ENCODE peak calls at places on chromosomes 2 and 18, in four cellular contexts. K is H9, X is mesendoderm, O is H1. V is an unnamed sample.

GRCh38 chr2:50490991-50491390 is 540.9 kb downstream of the NRXN1 start:
- DNase-seq in X (no peak), O (no peak), K (no peak), V (no peak)

GRCh38 chr18:3411854-3412268 is 38.1 kb upstream of the TGIF1 start:
- DNase-seq in K (peak), X (peak), O (no peak), V (no peak)

GRCh38 chr2:122239440-122239839 is 484.0 kb downstream of the TSN start:
- DNase-seq in O (no peak), X (peak), K (no peak), V (no peak)

GRCh38 chr2:127650785-127651380 is 4.9 kb downstream of the GPR17 start:
- DNase-seq in O (no peak), K (no peak), X (no peak), V (no peak)

GRCh38 chr2:212494413-212495020 is 44.1 kb downstream of the ERBB4 start:
- DNase-seq in K (no peak), X (no peak), O (no peak), V (no peak)

GRCh38 chr2:3492951-3493609 is 26.3 kb downstream of the ADI1 start:
- DNase-seq in X (no peak), O (no peak), K (no peak), V (peak)

GRCh38 chr18:70422061-70422965 is 133.5 kb downstream of the SOCS6 start:
- DNase-seq in K (no peak), O (no peak), X (peak), V (peak)

GRCh38 chr18:80154293-80154692 is 45.2 kb downstream of the ADNP2 start:
- DNase-seq in O (no peak), X (peak), K (peak), V (peak)

GRCh38 chr18:26771524-26771923 is 94.0 kb downstream of the AQP4 start:
- DNase-seq in O (no peak), K (peak), X (peak), V (no peak)

GRCh38 chr2:156466739-156467405 is 30.7 kb downstream of the GPD2 start:
- DNase-seq in K (no peak), X (peak), O (no peak), V (peak)

GRCh38 chr2:172496096-172496709 is 59.7 kb upstream of the PDK1 start:
- DNase-seq in O (no peak), K (no peak), X (no peak), V (no peak)

GRCh38 chr2:138536302-138536701 is 34.7 kb downstream of the SPOPL start:
- DNase-seq in O (no peak), X (peak), K (peak), V (no peak)

GRCh38 chr18:33210575-33211189 is 229.8 kb downstream of the CCDC178 start:
- DNase-seq in X (peak), O (no peak), K (peak), V (peak)

GRCh38 chr2:32863803-32864202 is 83.0 kb upstream of the LTBP1 start:
- DNase-seq in O (no peak), X (no peak), K (no peak), V (peak)

GRCh38 chr18:2978626-2979025 is 34.3 kb downstream of the LPIN2 start:
- DNase-seq in K (no peak), O (no peak), X (no peak), V (peak)

GRCh38 chr2:220555961-220556360 is 928.5 kb downstream of the SLC4A3 start:
- DNase-seq in X (no peak), O (no peak), K (no peak), V (peak)

GRCh38 chr2:6352906-6353515 is 512.7 kb downstream of the CMPK2 start:
- DNase-seq in O (peak), X (peak), K (peak), V (peak)

GRCh38 chr18:8607776-8608682 is 1.2 kb upstream of the RAB12 start:
- DNase-seq in X (no peak), K (no peak), O (no peak), V (peak)

GRCh38 chr2:174485763-174486613 is 841 bp downstream of the GPR155 start:
- DNase-seq in X (peak), O (no peak), K (peak), V (peak)

GRCh38 chr2:126616606-126617069 is 39.3 kb upstream of the GYPC start:
- DNase-seq in X (no peak), K (no peak), O (no peak), V (no peak)

GRCh38 chr18:63177822-63178525 is 141.6 kb downstream of the BCL2 start:
- DNase-seq in K (no peak), O (no peak), X (no peak), V (no peak)

GRCh38 chr2:187586091-187586632 is 31.9 kb upstream of the TFPI start:
- DNase-seq in O (no peak), X (no peak), K (no peak), V (peak)

GRCh38 chr2:7281348-7281747 is 364.1 kb downstream of the RNF144A start:
- DNase-seq in K (no peak), O (no peak), X (no peak), V (no peak)

GRCh38 chr2:220891405-220891804 is 680.7 kb downstream of the EPHA4 start:
- DNase-seq in O (no peak), K (no peak), X (peak), V (peak)

GRCh38 chr2:216215991-216216390 is 106.8 kb downstream of the XRCC5 start:
- DNase-seq in K (no peak), O (no peak), X (peak), V (peak)

GRCh38 chr2:195026261-195026660 is 630.8 kb upstream of the SLC39A10 start:
- DNase-seq in K (no peak), O (no peak), X (no peak), V (peak)

GRCh38 chr2:8882094-8882493 is 44.7 kb upstream of the KIDINS220 start:
- DNase-seq in O (peak), X (peak), K (peak), V (peak)

DNA sequence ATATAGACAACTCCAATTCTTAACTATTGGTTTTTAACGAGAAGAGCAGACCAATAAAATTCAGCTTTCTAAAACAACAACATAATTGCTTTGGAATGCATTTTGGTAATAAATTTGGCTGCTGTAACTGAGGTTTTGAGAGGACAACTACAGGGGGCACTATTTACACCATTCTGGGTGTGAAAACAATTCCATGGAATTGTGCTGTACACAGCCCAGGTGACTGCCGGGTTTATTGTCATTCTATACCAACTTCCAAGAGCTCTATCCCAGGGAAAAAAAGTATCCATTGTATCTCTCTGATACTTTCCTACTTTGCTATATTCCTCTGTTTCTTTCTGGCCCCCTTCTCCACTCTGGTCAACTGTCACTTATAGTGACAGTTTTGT is 38.4 kb downstream of the IRS1 start:
- DNase-seq in K (no peak), O (no peak), X (no peak), V (no peak)
- H3K56ac ChIP-seq in K (no peak), O (no peak), X (no peak), V (no peak)

DNA sequence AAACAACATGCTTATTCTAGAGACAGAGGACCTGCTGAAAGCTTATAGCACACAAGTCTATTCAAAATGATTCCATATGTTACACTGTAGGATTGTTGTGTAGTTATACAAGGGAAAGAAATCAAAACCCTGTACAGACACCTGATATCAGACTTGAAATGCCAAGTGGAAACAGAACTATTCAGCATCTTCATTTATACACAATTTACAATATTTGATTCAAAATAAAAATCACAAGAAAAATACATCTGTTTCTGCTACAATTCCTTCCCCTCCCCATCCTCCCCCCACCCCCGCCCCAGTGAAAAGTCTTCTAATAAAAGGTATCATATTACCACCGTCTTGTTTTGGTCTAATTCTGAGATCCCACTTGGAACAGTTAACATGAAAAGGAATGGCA is 37.5 kb upstream of the NFU1 start:
- DNase-seq in O (no peak), K (no peak), X (no peak), V (no peak)
- H3K56ac ChIP-seq in O (no peak), K (no peak), X (no peak), V (no peak)

DNA sequence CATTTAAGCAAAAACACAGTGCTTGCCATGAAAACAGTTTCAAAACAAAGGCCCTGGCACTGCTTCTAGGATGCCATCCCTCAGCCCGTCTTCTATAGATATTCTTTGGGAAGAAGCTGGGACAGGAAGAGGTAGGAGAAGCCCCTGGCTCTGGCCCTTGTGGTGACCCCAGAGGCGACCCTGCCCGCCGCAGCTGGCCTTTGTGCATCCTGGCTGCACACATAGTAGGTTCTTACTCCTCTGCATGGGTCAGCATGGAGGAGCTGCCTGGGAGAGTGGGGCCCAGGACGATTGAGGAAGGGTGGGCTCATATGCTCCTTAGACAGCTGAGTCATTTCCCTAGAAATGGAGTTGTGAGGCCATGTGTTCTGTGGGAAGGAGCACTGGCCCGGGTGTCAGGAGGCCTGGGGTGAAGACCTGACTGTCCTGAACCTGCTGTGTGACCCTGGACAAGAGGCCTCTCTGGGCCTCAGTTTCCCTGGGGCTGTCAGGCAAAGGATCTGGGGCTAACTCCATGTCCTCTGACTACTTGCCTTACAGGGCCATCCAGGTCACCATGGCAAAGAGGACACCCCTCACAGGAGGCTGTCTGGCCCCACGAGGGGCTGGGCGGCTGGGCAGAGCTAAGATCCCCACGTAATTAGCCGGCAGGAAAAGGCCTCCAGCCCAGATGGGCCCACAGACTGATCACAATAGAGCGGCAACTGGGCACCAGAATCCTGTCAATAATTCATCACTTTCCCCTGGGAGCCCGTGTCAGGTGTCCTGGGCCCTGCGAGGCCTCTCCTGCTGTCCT is 44.6 kb upstream of the OTOF start:
- DNase-seq in O (no peak), X (no peak), K (no peak), V (no peak)
- H3K56ac ChIP-seq in O (no peak), X (no peak), K (no peak), V (no peak)

GRCh38 chr18:9628984-9629383 is 14.6 kb upstream of the PPP4R1 start:
- DNase-seq in K (no peak), X (no peak), O (no peak), V (no peak)

GRCh38 chr18:9630444-9630843 is 16.1 kb upstream of the PPP4R1 start:
- DNase-seq in K (no peak), X (no peak), O (no peak), V (no peak)

GRCh38 chr18:9631814-9632496 is 17.6 kb upstream of the PPP4R1 start:
- DNase-seq in X (peak), O (no peak), K (no peak), V (peak)

GRCh38 chr18:9627642-9628041 is 13.3 kb upstream of the PPP4R1 start:
- DNase-seq in O (no peak), X (peak), K (no peak), V (peak)

GRCh38 chr18:9629709-9630108 is 15.3 kb upstream of the PPP4R1 start:
- DNase-seq in O (no peak), K (no peak), X (no peak), V (peak)
- H3K56ac ChIP-seq in O (no peak), K (no peak), X (no peak), V (no peak)

DNA sequence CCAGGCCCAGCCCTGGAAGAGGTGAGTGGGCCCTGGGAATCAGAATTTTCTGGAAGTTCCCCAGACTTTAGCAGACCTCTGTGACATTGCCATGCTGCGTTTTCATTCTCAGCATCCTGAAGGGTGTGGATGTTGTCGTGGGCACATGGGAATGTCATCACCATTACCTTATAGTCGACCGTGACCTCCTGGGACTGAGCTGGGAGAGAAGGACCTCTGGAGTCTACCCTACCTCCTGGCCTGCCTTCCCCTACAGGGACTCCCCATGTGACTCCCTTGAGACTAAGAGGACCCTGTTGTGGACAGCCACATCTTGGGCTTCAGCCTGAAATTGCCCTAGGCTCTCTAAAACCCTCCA is 43.0 kb downstream of the CNGA3 start:
- DNase-seq in O (no peak), X (no peak), K (no peak), V (no peak)
- H3K56ac ChIP-seq in O (no peak), X (no peak), K (no peak), V (no peak)

GRCh38 chr18:46510386-46510785 is 146.6 kb downstream of the LOXHD1 start:
- DNase-seq in X (no peak), K (peak), O (no peak), V (no peak)
- H3K56ac ChIP-seq in X (no peak), K (no peak), O (no peak), V (no peak)

GRCh38 chr2:223621901-223622300 is 19.7 kb upstream of the SCG2 start:
- DNase-seq in K (no peak), O (no peak), X (no peak), V (no peak)

GRCh38 chr2:223625652-223626051 is 23.5 kb upstream of the SCG2 start:
- DNase-seq in O (no peak), X (no peak), K (no peak), V (no peak)

DNA sequence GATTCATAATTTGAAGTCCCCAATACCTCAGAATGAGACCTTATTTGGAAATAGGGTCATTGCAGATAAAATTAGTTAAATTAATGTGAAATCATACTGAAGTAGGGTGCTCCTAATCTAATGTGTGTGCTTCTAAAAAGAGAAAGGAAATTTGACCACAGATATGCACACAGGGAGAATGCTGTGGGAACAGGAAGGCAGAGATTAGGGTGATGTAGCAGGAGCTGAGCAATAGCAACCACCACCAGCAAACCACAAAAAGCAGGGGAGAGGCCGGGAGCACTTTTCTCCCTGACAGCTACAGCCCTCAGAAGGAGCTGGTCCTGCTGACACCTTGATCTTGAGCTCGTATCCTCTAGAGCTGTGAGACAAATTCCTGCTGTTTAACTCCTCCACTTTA is 24.6 kb upstream of the SCG2 start:
- DNase-seq in O (no peak), X (no peak), K (no peak), V (peak)
- H3K56ac ChIP-seq in O (no peak), X (no peak), K (no peak), V (no peak)

GRCh38 chr2:224716201-224716600 is at the start of gene CCDC195:
- DNase-seq in K (no peak), X (no peak), O (no peak), V (no peak)
- H3K56ac ChIP-seq in K (no peak), X (no peak), O (no peak), V (no peak)

DNA sequence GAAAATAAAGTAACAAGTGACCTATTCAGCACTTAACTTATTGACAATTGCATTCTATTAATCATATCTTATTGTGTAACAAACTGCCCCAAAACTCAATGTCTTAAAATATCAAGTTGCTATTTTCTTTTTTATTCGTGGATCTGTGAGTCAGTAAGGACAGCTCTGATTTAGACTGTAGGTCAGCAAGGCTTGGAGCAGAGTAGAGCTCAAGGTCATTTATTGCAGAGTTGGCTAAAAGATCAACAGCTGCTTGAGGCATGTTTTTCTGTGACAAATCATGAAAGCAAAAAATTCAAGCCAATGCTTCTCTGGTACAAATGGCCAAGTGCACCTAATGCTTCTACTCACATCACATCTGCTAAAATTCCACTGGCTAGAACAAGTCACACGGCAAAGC is 497.8 kb upstream of the LRATD1 start:
- DNase-seq in K (no peak), O (no peak), X (no peak), V (no peak)
- H3K56ac ChIP-seq in K (no peak), O (no peak), X (no peak), V (no peak)

GRCh38 chr18:40932862-40933261 is 1022.2 kb upstream of the PIK3C3 start:
- DNase-seq in K (no peak), O (no peak), X (no peak), V (no peak)
- H3K56ac ChIP-seq in K (no peak), O (no peak), X (no peak), V (no peak)